ENCODE peak calls at places on chromosome 20, in six cellular contexts. Z is A549, Y is endothelial cell of umbilical vein, N is GM12878, Q is K562, C is HepG2. E is an unnamed sample.

GRCh38 chr20:41167481-41168253 is 30.3 kb downstream of the PLCG1 start:
- DNase-seq in Z (no peak), Y (no peak), N (no peak), Q (no peak), C (no peak), E (peak)

GRCh38 chr20:53677447-53678314 is 84.0 kb upstream of the ZNF217 start:
- DNase-seq in Z (peak), Y (peak), N (no peak), Q (peak), C (peak), E (peak)

GRCh38 chr20:40251284-40251932 is 437.6 kb downstream of the MAFB start:
- DNase-seq in Z (peak), Y (peak), N (no peak), Q (peak), C (peak), E (peak)

GRCh38 chr20:57350086-57350710 is 857 bp upstream of the RAE1 start:
- DNase-seq in Z (no peak), Y (no peak), N (no peak), Q (no peak), C (no peak), E (no peak)

GRCh38 chr20:46894971-46895905 is 595 bp downstream of the EYA2 start:
- DNase-seq in Z (no peak), Y (no peak), N (no peak), Q (no peak), C (no peak), E (no peak)

GRCh38 chr20:31695849-31696804 is 26.5 kb downstream of the BCL2L1 start:
- DNase-seq in Z (peak), Y (peak), N (no peak), Q (no peak), C (peak), E (no peak)

GRCh38 chr20:61135266-61135665 is 116.8 kb upstream of the CDH4 start:
- DNase-seq in Z (no peak), Y (no peak), N (no peak), Q (no peak), C (no peak), E (no peak)

GRCh38 chr20:3471397-3472021 is 691 bp downstream of the ATRN start:
- DNase-seq in Z (no peak), Y (no peak), N (no peak), Q (no peak), C (no peak), E (peak)

GRCh38 chr20:40519928-40520327 is 169.1 kb downstream of the MAFB start:
- DNase-seq in Z (no peak), Y (no peak), N (no peak), Q (no peak), C (no peak), E (no peak)

DNA sequence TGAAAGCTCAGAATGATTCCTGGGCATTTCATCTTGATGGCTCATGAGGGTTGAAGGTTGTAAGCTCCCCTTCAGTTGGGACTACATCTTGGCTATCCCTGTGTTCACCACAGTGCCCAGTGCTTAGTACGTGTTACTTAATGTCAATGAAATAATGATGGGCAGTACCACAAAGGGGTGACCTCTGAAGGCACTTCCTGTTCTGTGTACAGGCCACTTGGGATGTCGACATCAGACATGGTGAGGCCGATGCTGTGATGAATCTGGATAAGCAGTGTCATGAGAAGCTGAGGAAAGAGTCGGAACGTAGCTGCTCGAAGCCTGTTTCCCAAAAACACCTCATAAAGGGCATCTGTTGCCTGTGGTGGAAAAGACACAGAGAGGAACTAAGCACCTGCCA is 27.6 kb upstream of the RBL1 start:
- DNase-seq in Z (no peak), Y (no peak), N (no peak), Q (no peak), C (peak), E (peak)
- TF ChIP-seq POLR2A in Z (no peak), Y (no peak), N (no peak), Q (no peak), C (no peak), E (no peak)

GRCh38 chr20:20363449-20364015 is 4.4 kb upstream of the INSM1 start:
- DNase-seq in Z (no peak), Y (no peak), N (no peak), Q (no peak), C (no peak), E (no peak)

GRCh38 chr20:20362774-20363435 is 5.0 kb upstream of the INSM1 start:
- DNase-seq in Z (no peak), Y (no peak), N (no peak), Q (no peak), C (no peak), E (peak)

GRCh38 chr20:20364747-20365558 is 3.0 kb upstream of the INSM1 start:
- DNase-seq in Z (no peak), Y (no peak), N (no peak), Q (no peak), C (no peak), E (no peak)

GRCh38 chr20:20365593-20365992 is 2.3 kb upstream of the INSM1 start:
- DNase-seq in Z (no peak), Y (no peak), N (no peak), Q (no peak), C (no peak), E (no peak)

DNA sequence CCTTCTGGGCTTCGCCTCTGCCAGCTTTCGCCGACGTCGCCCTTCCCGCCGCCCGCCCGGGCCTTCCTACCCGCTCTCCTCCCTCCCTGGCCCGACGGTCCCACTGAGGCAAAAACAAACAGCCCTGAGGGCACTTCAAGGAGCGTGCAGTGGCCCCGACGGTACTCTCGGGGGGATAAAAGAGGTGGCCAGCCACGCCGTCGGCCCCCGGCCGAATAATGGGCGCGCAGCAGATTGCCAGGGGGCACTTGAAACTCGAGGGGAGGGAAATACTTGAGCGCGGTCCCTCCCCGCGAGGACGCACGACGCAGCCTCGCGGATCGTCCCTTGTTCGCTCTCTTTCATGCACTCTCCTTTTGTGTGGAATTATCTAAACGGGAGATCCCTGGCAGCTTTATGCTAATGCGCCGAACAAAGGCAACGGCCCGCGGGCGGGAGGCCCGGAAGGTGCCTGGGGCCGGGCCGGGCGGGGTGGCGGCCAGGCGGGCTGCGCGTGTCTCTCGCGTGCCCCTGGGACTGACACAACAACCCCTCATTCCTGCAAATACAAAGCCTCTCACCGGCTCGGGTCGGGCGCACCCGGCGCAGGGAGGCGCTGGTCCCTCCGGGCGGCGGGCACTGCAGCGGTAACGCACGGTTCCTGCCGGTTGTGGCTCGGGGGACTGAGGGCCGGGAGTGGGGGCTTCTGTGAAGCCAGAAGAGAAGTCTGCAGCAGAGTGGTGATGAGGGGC is 3.7 kb upstream of the INSM1 start:
- DNase-seq in Z (no peak), Y (no peak), N (no peak), Q (no peak), C (no peak), E (no peak)
- TF ChIP-seq MYC in Z (no peak), Y (no peak), N (no peak), Q (no peak), C (no peak), E (no peak)

DNA sequence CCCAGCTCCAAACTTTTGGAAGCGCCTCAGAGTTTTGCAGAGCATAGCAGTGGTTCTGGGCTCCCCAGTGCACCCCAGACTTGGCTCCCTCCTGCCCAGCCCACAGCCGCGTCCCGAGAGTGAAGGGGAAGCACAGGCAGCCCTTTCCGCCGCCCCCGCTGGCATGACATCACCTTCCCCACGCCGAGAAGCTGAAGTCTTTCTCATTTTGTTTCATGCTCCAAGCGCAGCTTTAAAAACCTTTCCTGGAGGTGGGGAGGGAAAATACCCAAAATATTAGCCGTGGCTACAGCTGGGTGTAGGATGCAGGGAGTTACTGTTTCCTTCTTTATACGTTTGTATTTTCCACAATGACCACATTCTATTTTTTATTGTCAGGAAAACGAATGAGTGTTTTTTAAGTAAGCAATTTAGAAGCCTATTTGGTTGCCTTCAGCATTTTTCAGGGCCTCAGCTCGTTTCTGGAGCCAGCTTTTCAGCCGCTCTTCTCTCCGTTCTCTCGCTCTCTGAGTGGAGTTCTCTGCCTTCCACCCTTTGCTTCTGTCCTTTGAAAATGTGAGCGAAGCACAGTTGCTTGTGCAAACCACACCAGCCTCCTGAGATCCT is 72.8 kb downstream of the SNX5 start:
- DNase-seq in Z (no peak), Y (peak), N (peak), Q (peak), C (no peak), E (peak)
- H3K4me3 ChIP-seq in Z (no peak), Y (no peak), N (peak), Q (no peak), C (no peak), E (no peak)

DNA sequence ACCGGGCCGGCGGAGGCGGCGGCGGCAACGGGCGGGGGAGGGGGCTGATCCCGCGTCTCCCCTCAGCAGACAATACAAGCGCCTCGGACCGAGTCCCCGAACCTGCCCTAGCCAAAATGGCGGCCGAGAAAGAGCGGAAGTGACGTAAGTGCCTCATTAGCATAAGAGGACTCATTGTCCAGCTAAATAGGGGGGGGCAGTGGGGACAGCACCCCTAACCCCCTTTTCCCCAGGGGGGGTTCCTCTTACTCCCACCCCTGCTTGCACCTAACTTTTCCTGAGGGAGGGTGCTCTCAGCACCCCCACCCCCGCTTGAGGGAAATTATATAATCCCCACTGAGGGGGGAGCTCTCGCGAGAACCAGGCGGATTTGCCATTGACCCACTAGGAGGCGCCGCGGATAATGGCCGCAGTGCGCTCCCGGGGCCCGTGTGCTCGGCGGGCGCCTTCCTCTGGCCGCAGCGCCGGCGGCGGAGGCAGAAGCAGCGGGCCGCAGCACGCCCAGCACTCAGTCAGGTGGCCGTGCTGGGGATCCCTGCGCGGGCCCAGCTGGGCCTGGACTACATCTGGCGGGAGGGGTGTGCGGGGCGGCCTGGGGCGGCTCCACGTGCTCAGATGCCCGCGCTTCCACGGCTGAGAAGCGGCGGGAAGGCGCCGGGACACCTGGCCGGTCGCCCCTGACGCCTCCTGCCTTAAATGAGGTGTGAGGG is at the start of gene ADNP:
- DNase-seq in Z (peak), Y (peak), N (peak), Q (peak), C (peak), E (peak)
- TF ChIP-seq POLR2A in Z (peak), Y (peak), N (peak), Q (peak), C (peak), E (peak)

E was measured in NB4.